ENCODE peak calls at places on chromosome 7, in ten cellular contexts. U is adrenal gland; Z is naive thymus-derived CD4-positive, alpha-beta T cell; X is CD4-positive, alpha-beta memory T cell; Q is SJSA1; G is adipocyte; T is Panc1; M is keratinocyte; P is GM23248; N is heart left ventricle. I is an unnamed sample. For H3K9me3 and H3K36me3, the result is how much of the 10 kb centered on the place peaks cover.

GRCh38 chr7:108045154-108045553 is 42.2 kb upstream of the LAMB1 start:
- DNase-seq in N (no peak), G (peak), Z (no peak), Q (no peak), P (no peak), T (no peak), M (no peak), X (no peak), U (no peak), I (no peak)

GRCh38 chr7:14351167-14351566 is 361.7 kb upstream of the ETV1 start:
- DNase-seq in T (no peak), M (no peak), G (no peak), N (peak), U (no peak), X (no peak), Q (no peak), Z (no peak), P (peak), I (no peak)

GRCh38 chr7:154832557-154833138 is 170.3 kb downstream of the PAXIP1 start:
- DNase-seq in X (no peak), T (no peak), U (peak), Z (no peak), G (no peak), Q (no peak), N (no peak), M (no peak), P (no peak), I (no peak)

GRCh38 chr7:55381696-55382095 is 16.6 kb downstream of the LANCL2 start:
- DNase-seq in M (no peak), T (no peak), Q (no peak), G (no peak), P (no peak), X (no peak), Z (no peak), N (no peak), U (no peak), I (no peak)

GRCh38 chr7:99728615-99729014 is 6.4 kb downstream of the CYP3A7 start:
- DNase-seq in U (no peak), Q (no peak), P (no peak), M (no peak), T (no peak), X (no peak), Z (no peak), N (no peak), G (no peak), I (no peak)

GRCh38 chr7:139389774-139390173 is 30.1 kb downstream of the LUC7L2 start:
- DNase-seq in P (no peak), M (no peak), N (no peak), G (no peak), Q (no peak), T (no peak), U (no peak), X (no peak), Z (no peak), I (no peak)

GRCh38 chr7:137454169-137455166 is 110.9 kb upstream of the PTN start:
- DNase-seq in X (peak), Z (no peak), Q (peak), T (peak), N (peak), U (peak), M (no peak), G (peak), P (peak), I (no peak)

GRCh38 chr7:27944626-27945025 is 204.7 kb downstream of the TAX1BP1 start:
- DNase-seq in M (no peak), X (no peak), T (no peak), G (no peak), P (peak), U (no peak), Q (no peak), Z (no peak), N (peak), I (no peak)

GRCh38 chr7:73761854-73762658 is 8.0 kb downstream of the CLDN3 start:
- DNase-seq in Z (no peak), X (no peak), U (no peak), P (no peak), M (no peak), T (no peak), G (no peak), N (no peak), Q (no peak), I (no peak)

GRCh38 chr7:128791121-128791967 is 424 bp upstream of the CCDC136 start:
- DNase-seq in T (no peak), G (peak), N (peak), U (peak), M (no peak), Q (peak), Z (peak), X (peak), P (peak), I (peak)

GRCh38 chr7:157688439-157689268 is 351.9 kb downstream of the DNAJB6 start:
- DNase-seq in U (no peak), X (no peak), T (no peak), N (no peak), P (no peak), Q (no peak), G (no peak), M (no peak), Z (no peak), I (no peak)

GRCh38 chr7:33744293-33744692 is 161.0 kb upstream of the BMPER start:
- DNase-seq in N (no peak), Q (no peak), Z (no peak), U (no peak), M (no peak), G (peak), T (no peak), P (peak), X (no peak), I (peak)

GRCh38 chr7:25427721-25428120 is 199.4 kb upstream of the NPVF start:
- DNase-seq in X (no peak), T (no peak), P (no peak), G (no peak), Z (no peak), Q (no peak), N (no peak), U (no peak), M (no peak), I (no peak)

GRCh38 chr7:2261611-2262010 is 19.6 kb downstream of the NUDT1 start:
- DNase-seq in Q (no peak), T (no peak), X (no peak), M (no peak), G (no peak), Z (peak), P (no peak), U (no peak), N (no peak), I (no peak)

GRCh38 chr7:26052721-26053120 is 99.3 kb upstream of the NFE2L3 start:
- DNase-seq in M (peak), Z (no peak), P (peak), G (no peak), N (no peak), U (no peak), Q (no peak), X (no peak), T (no peak), I (no peak)

GRCh38 chr7:34835901-34836300 is 177.9 kb downstream of the NPSR1 start:
- DNase-seq in P (no peak), T (no peak), Q (no peak), Z (no peak), M (no peak), X (no peak), G (no peak), U (no peak), N (no peak), I (no peak)

GRCh38 chr7:35697414-35698175 is 2.7 kb upstream of the HERPUD2 start:
- DNase-seq in P (peak), M (peak), Q (peak), Z (no peak), T (no peak), N (no peak), G (peak), X (no peak), U (no peak), I (no peak)

GRCh38 chr7:3910041-3910440 is 609.0 kb downstream of the SDK1 start:
- DNase-seq in P (no peak), X (no peak), T (no peak), N (no peak), G (no peak), U (no peak), Z (no peak), M (no peak), Q (no peak), I (peak)

GRCh38 chr7:98927125-98927524 is 48.8 kb downstream of the TRRAP start:
- DNase-seq in P (no peak), M (no peak), Q (no peak), N (no peak), G (no peak), T (no peak), X (no peak), U (no peak), Z (no peak), I (no peak)

GRCh38 chr7:117217636-117218035 is 105.2 kb downstream of the WNT2 start:
- DNase-seq in P (peak), X (no peak), Z (no peak), M (no peak), N (no peak), U (no peak), T (no peak), Q (peak), G (peak), I (no peak)

GRCh38 chr7:106599343-106599698 is 61.6 kb downstream of the CCDC71L start:
- DNase-seq in T (no peak), N (no peak), G (no peak), X (no peak), P (no peak), Z (no peak), Q (no peak), M (no peak), U (no peak), I (no peak)

GRCh38 chr7:87225696-87226095 is 6.2 kb upstream of the TMEM243 start:
- DNase-seq in Q (no peak), X (no peak), T (no peak), G (no peak), M (peak), Z (no peak), U (no peak), N (no peak), P (peak), I (no peak)

GRCh38 chr7:33981686-33982424 is 76.5 kb downstream of the BMPER start:
- DNase-seq in Q (no peak), Z (no peak), N (no peak), U (no peak), X (no peak), T (no peak), G (peak), M (no peak), P (peak), I (no peak)

GRCh38 chr7:138036135-138036534 is 34.2 kb upstream of the CREB3L2 start:
- DNase-seq in Z (no peak), T (no peak), P (no peak), Q (no peak), X (no peak), G (no peak), M (no peak), N (no peak), U (no peak), I (no peak)

GRCh38 chr7:36115448-36116321 is 37.4 kb upstream of the EEPD1 start:
- DNase-seq in P (peak), T (peak), M (peak), N (peak), Q (peak), Z (no peak), G (peak), U (peak), X (no peak), I (peak)

GRCh38 chr7:34354906-34355305 is 303.1 kb upstream of the NPSR1 start:
- DNase-seq in Q (no peak), M (no peak), G (peak), U (no peak), X (no peak), T (no peak), Z (no peak), P (peak), N (no peak), I (no peak)

GRCh38 chr7:13308423-13308822 is 621.0 kb downstream of the ARL4A start:
- DNase-seq in N (no peak), Z (no peak), P (no peak), U (no peak), X (no peak), M (no peak), T (no peak), G (no peak), Q (no peak), I (no peak)

DNA sequence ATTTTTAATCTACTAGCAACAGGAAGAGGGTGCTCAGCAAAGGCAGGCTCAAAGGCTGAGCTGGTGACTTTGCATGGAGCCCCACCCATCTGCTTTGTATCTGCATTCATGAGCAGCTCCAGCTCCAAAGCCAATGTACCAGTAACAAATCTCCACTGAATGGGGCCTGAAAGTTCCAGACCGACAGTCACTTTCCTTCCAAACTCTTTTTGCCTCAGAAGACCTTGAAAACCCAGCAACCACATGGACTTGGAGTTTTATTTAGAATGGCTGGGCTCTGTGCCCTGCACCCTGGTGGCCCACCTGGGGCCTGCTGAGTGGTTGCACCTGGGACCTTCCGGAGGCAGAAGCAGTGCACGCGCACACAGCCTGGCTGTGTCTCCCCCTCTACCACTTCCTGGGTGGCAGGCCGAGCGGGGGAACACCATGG is 195.0 kb upstream of the PLXNA4 start:
- DNase-seq in G (peak), U (no peak), P (peak), X (peak), Z (peak), N (no peak), M (no peak), Q (no peak), T (no peak), I (no peak)
- H3K4me3 ChIP-seq in G (no peak), U (no peak), P (no peak), X (peak), Z (no peak), N (no peak), M (no peak), Q (no peak), T (no peak), I (no peak)

GRCh38 chr7:16114071-16114470 is 307.3 kb downstream of the CRPPA start:
- DNase-seq in Q (no peak), P (no peak), G (no peak), U (no peak), X (no peak), T (no peak), N (no peak), Z (no peak), M (no peak), I (no peak)
- H3K9me3 ChIP-seq in Q (under half), P (under half), G (under half), U (under half), X (under half), T (under half), N (under half), Z (under half), M (under half), I (under half)

GRCh38 chr7:121012919-121013318 is 24.4 kb downstream of the CPED1 start:
- DNase-seq in U (no peak), Z (no peak), G (no peak), X (no peak), N (no peak), M (no peak), Q (no peak), P (no peak), T (no peak), I (no peak)

GRCh38 chr7:121016976-121017375 is 28.5 kb downstream of the CPED1 start:
- DNase-seq in Z (no peak), X (no peak), N (no peak), G (peak), U (no peak), P (peak), T (no peak), Q (no peak), M (no peak), I (no peak)

GRCh38 chr7:121015560-121015959 is 27.0 kb downstream of the CPED1 start:
- DNase-seq in Z (no peak), G (no peak), N (no peak), M (no peak), U (peak), T (no peak), P (no peak), X (no peak), Q (no peak), I (no peak)

GRCh38 chr7:121011401-121011800 is 22.9 kb downstream of the CPED1 start:
- DNase-seq in Z (no peak), N (no peak), M (no peak), P (no peak), T (no peak), G (peak), X (no peak), Q (no peak), U (no peak), I (no peak)

GRCh38 chr7:121012170-121012874 is 23.8 kb downstream of the CPED1 start:
- DNase-seq in P (no peak), M (no peak), Q (no peak), Z (no peak), N (no peak), G (no peak), T (no peak), U (no peak), X (no peak), I (no peak)
- H3K36me3 ChIP-seq in P (under half), M (under half), Q (under half), Z (under half), N (under half), G (under half), T (under half), U (under half), X (under half), I (under half)

GRCh38 chr7:19117870-19118608 is 603 bp upstream of the TWIST1 start:
- DNase-seq in M (no peak), Z (no peak), U (no peak), T (no peak), N (peak), Q (no peak), P (peak), X (no peak), G (peak), I (no peak)
- H3K4me3 ChIP-seq in M (peak), Z (no peak), U (no peak), T (no peak), N (peak), Q (peak), P (peak), X (no peak), G (peak), I (peak)

GRCh38 chr7:64686493-64687184 is 20.7 kb downstream of the ZNF107 start:
- DNase-seq in T (no peak), X (no peak), M (peak), N (no peak), Z (no peak), Q (no peak), P (no peak), G (no peak), U (no peak), I (no peak)

GRCh38 chr7:64691831-64692230 is 25.9 kb downstream of the ZNF107 start:
- DNase-seq in G (no peak), X (no peak), M (no peak), N (no peak), Z (no peak), U (no peak), Q (no peak), P (no peak), T (no peak), I (no peak)

GRCh38 chr7:64685091-64685490 is 19.2 kb downstream of the ZNF107 start:
- DNase-seq in M (no peak), X (no peak), Z (no peak), Q (no peak), T (no peak), U (no peak), G (no peak), P (no peak), N (no peak), I (no peak)

GRCh38 chr7:64685741-64686140 is 19.8 kb downstream of the ZNF107 start:
- DNase-seq in Q (no peak), P (no peak), T (no peak), Z (no peak), X (no peak), G (no peak), M (no peak), U (no peak), N (no peak), I (no peak)

GRCh38 chr7:64687249-64687648 is 21.3 kb downstream of the ZNF107 start:
- DNase-seq in Z (no peak), T (no peak), P (no peak), U (no peak), Q (no peak), X (no peak), M (no peak), N (no peak), G (no peak), I (no peak)
- H3K9me3 ChIP-seq in Z (under half), T (under half), P (under half), U (under half), Q (under half), X (under half), M (under half), N (under half), G (under half), I (under half)